ENCODE peak calls at places on chromosomes 12 and 14, in four cellular contexts. N is K562, T is A549, P is HepG2. I is an unnamed sample.

GRCh38 chr12:116863275-116863767 is 17.9 kb downstream of the HRK start:
- DNase-seq in N (peak; percentile 65), T (no peak), P (peak; percentile 52), I (peak; percentile 47)

GRCh38 chr14:87944987-87945604 is 47.9 kb downstream of the GALC start:
- DNase-seq in N (peak; percentile 19), T (no peak), P (peak; percentile 29), I (no peak)

GRCh38 chr12:54135621-54136027 is 53.2 kb downstream of the SMUG1 start:
- DNase-seq in N (no peak), T (no peak), P (peak; percentile 88), I (no peak)

GRCh38 chr12:2163172-2163927 is 110.6 kb downstream of the CACNA1C start:
- DNase-seq in N (no peak), T (no peak), P (peak; percentile 6), I (no peak)

GRCh38 chr12:98895086-98895651 is 250.1 kb downstream of the APAF1 start:
- DNase-seq in N (no peak), T (no peak), P (no peak), I (peak; percentile 78)

GRCh38 chr12:103561174-103561573 is 25.9 kb upstream of the STAB2 start:
- DNase-seq in N (no peak), T (no peak), P (no peak), I (no peak)

GRCh38 chr14:42028607-42029006 is 421.9 kb downstream of the LRFN5 start:
- DNase-seq in N (no peak), T (no peak), P (no peak), I (no peak)

GRCh38 chr14:78975734-78976133 is 805.6 kb downstream of the NRXN3 start:
- DNase-seq in N (no peak), T (no peak), P (no peak), I (no peak)

GRCh38 chr14:67636361-67636919 is 16.7 kb downstream of the ARG2 start:
- DNase-seq in N (peak; percentile 50), T (no peak), P (no peak), I (no peak)

GRCh38 chr12:12123209-12123608 is 52.5 kb downstream of the BCL2L14 start:
- DNase-seq in N (no peak), T (no peak), P (no peak), I (no peak)

GRCh38 chr14:76957224-76957881 is 71.2 kb downstream of the IRF2BPL start:
- DNase-seq in N (no peak), T (no peak), P (no peak), I (no peak)

GRCh38 chr12:71155228-71155627 is 2.6 kb downstream of the TSPAN8 start:
- DNase-seq in N (no peak), T (no peak), P (peak; percentile 85), I (no peak)

GRCh38 chr12:47547077-47547476 is 158.8 kb downstream of the RPAP3 start:
- DNase-seq in N (no peak), T (no peak), P (no peak), I (no peak)

GRCh38 chr14:71320107-71320733 is 413.0 kb downstream of the PCNX1 start:
- DNase-seq in N (peak; percentile 93), T (peak; percentile 93), P (peak; percentile 96), I (peak; percentile 95)

GRCh38 chr12:16756833-16757552 is 151.0 kb upstream of the LMO3 start:
- DNase-seq in N (no peak), T (no peak), P (no peak), I (no peak)

GRCh38 chr12:1835178-1836131 is 15.1 kb downstream of the LRTM2 start:
- DNase-seq in N (no peak), T (no peak), P (no peak), I (no peak)

GRCh38 chr12:126608607-126609175 is 1543.5 kb downstream of the AACS start:
- DNase-seq in N (no peak), T (no peak), P (no peak), I (no peak)

GRCh38 chr12:27970981-27971489 is 1.5 kb downstream of the PTHLH start:
- DNase-seq in N (no peak), T (no peak), P (no peak), I (peak; percentile 54)

GRCh38 chr12:47361389-47362031 is 281.8 kb upstream of the AMIGO2 start:
- DNase-seq in N (peak; percentile 37), T (no peak), P (no peak), I (no peak)

GRCh38 chr12:131221061-131221945 is 267.6 kb downstream of the ADGRD1 start:
- DNase-seq in N (no peak), T (no peak), P (no peak), I (no peak)

GRCh38 chr12:131218291-131219172 is 264.8 kb downstream of the ADGRD1 start:
- DNase-seq in N (peak; percentile 30), T (no peak), P (no peak), I (peak; percentile 63)

GRCh38 chr12:131217024-131217586 is 263.4 kb downstream of the ADGRD1 start:
- DNase-seq in N (peak; percentile 34), T (no peak), P (no peak), I (no peak)

GRCh38 chr12:131220007-131220685 is 266.4 kb downstream of the ADGRD1 start:
- DNase-seq in N (no peak), T (no peak), P (no peak), I (no peak)

DNA sequence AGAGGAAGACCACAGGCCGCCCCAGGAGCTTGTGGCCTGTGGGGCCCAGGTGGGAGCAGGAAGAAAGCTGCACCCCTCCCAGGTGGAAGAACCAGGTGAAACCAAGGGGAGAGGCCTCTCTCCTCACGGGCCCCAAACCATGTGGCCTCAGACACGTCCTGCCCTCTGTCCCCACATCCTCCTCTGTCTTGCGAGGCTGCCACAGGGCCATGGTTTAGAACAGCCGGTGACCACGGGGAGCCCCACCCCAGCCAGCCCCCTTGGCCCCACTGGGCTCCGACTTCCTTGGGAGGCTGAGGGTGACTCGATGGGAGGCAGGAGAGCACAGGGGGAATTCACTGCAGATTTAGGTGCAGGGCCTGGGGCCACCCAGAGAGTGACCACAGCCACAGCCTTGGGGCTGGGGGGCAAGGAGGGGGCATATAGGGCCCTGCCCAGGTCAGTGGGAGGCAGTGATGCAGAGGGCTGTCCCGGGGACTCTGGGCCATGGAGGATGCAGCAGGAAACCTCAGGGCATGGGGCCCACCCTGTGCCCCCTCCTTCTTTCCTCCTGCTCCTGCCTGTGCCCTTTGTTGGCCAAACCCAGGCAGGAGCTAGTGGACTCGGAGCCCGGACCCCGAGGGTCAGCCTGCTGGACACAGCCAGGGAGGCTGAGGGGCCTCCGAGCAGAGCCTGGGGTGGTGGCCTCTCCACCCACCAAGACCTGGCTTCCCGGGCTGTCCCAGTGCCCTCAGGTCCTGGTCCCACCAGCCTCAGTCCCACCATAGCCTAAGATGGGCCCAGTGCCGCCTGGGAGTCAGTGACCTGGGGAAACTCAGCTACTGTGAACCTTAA is 265.7 kb downstream of the ADGRD1 start:
- DNase-seq in N (no peak), T (no peak), P (no peak), I (no peak)
- H3K4me2 ChIP-seq in N (no peak overlapping the region), T (no peak overlapping the region), P (no peak overlapping the region), I (no peak overlapping the region)

GRCh38 chr14:74425525-74426201 is 347 bp downstream of the SYNDIG1L start:
- DNase-seq in N (peak; percentile 87), T (peak; percentile 55), P (no peak), I (peak; percentile 94)
- TF ChIP-seq RNF2 in N (no peak), T (no peak), P (no peak), I (no peak)

DNA sequence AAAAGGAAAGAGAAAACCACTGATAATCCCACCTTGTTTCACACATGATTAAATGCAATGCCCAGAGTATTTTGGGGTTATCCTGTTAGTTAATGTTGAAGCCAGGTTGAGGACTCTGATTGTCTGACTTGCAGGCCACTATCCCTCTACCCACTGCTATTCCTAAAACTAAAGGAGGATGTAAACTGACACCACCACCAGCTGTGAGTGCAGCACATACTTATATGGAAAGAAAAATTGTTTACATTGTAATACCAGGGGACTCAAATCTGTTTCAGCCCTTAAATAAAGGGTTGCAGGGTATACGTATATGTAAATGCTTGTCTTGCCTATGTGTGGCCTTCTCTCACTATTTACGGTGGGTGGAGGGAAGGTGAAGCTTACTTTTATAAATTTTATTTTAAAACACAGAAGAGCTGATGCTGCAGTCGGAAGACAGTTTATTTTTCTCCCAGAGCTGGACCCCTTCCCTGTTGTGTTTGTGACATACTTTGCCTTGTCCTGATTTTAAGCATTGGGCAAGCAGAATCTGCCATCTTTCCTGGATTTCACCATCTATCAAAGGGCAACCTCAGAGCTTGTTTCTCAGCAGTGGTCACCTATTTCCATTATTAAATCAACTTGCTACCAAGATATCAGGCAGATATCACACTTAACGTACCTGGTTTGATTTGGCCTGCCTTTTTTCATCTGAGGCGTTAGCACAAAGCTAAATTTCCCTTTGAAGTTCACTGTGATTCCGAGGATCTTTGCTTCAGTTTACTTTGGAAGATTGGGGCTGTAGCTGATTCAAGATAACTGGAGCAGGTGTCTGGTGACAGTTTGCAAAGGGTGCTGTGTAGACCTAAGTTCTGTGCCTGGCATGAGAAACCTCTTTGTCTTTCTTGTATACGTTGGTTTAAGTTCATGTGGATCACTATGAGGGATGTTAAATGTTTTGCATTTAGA is 25.2 kb downstream of the DAAM1 start:
- DNase-seq in N (no peak), T (no peak), P (peak; percentile 81), I (no peak)
- H3K4me2 ChIP-seq in N (no peak overlapping the region), T (no peak overlapping the region), P (peak overlapping the region; percentile 73), I (no peak overlapping the region)

GRCh38 chr14:66070542-66071319 is 415.4 kb upstream of the CCDC196 start:
- DNase-seq in N (peak; percentile 76), T (peak; percentile 55), P (peak; percentile 18), I (peak; percentile 97)
- TF ChIP-seq RNF2 in N (no peak), T (no peak), P (no peak), I (no peak)

GRCh38 chr12:6084969-6085450 is 39.5 kb downstream of the VWF start:
- DNase-seq in N (no peak), T (no peak), P (no peak), I (no peak)
- H3K4me2 ChIP-seq in N (no peak overlapping the region), T (peak overlapping the region; percentile 65), P (no peak overlapping the region), I (peak overlapping the region; percentile 58)

GRCh38 chr14:26766726-26767125 is 168.9 kb upstream of the NOVA1 start:
- DNase-seq in N (no peak), T (no peak), P (no peak), I (no peak)
- TF ChIP-seq RNF2 in N (no peak), T (no peak), P (no peak), I (no peak)

DNA sequence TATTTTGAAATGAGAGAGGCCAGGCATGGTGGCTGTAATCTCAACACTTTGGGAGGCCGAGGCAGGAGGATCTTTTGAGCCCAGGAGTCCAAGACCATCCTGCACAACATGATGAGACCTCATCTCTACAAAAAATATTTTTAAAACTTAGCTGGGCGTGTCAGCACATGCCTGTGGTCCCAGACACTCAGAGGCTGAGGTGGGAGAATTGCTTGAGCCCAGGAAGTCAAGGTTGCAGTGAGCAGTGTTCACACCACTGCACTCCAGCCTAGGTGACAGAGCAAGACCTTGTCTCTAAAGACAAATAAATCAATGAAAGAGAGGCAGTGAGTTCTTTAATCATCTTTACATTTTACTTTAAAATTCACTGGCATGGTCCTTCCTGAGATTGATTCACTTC is 124.5 kb downstream of the DUSP6 start:
- DNase-seq in N (no peak), T (no peak), P (no peak), I (no peak)
- H3K4me2 ChIP-seq in N (no peak overlapping the region), T (no peak overlapping the region), P (no peak overlapping the region), I (no peak overlapping the region)

I was measured in H1.